ENCODE peak calls at places on chromosomes 6 and 20, in five cellular contexts. One of them, this sample, is unnamed.

GRCh38 chr6:111361648-111362047 is 121.4 kb downstream of the REV3L start:
- DNase-seq in brain microvascular endothelial cell: peak; percentile 54
- DNase-seq in pancreas: no peak
- DNase-seq in IMR-90: peak; percentile 43
- DNase-seq in dorsolateral prefrontal cortex: peak; percentile 33
- DNase-seq in this sample: no peak

GRCh38 chr6:142058216-142058925 is 74.4 kb upstream of the GJE1 start:
- DNase-seq in dorsolateral prefrontal cortex: no peak
- DNase-seq in pancreas: no peak
- DNase-seq in IMR-90: no peak
- DNase-seq in brain microvascular endothelial cell: no peak
- DNase-seq in this sample: no peak

GRCh38 chr20:3229158-3229557 is 9.8 kb downstream of the SLC4A11 start:
- DNase-seq in brain microvascular endothelial cell: no peak
- DNase-seq in pancreas: no peak
- DNase-seq in IMR-90: no peak
- DNase-seq in dorsolateral prefrontal cortex: no peak
- DNase-seq in this sample: no peak

GRCh38 chr20:31595654-31596411 is 9.3 kb upstream of the ID1 start:
- DNase-seq in IMR-90: peak; percentile 86
- DNase-seq in pancreas: no peak
- DNase-seq in dorsolateral prefrontal cortex: no peak
- DNase-seq in brain microvascular endothelial cell: no peak
- DNase-seq in this sample: no peak

GRCh38 chr6:158835616-158836221 is 16.6 kb upstream of the EZR start:
- DNase-seq in pancreas: peak; percentile 78
- DNase-seq in brain microvascular endothelial cell: no peak
- DNase-seq in IMR-90: peak; percentile 30
- DNase-seq in dorsolateral prefrontal cortex: no peak
- DNase-seq in this sample: no peak

GRCh38 chr20:10713161-10713560 is 39.4 kb upstream of the JAG1 start:
- DNase-seq in dorsolateral prefrontal cortex: no peak
- DNase-seq in pancreas: no peak
- DNase-seq in brain microvascular endothelial cell: no peak
- DNase-seq in IMR-90: no peak
- DNase-seq in this sample: no peak

GRCh38 chr6:147820520-147820919 is 312.0 kb downstream of the SAMD5 start:
- DNase-seq in pancreas: no peak
- DNase-seq in IMR-90: no peak
- DNase-seq in brain microvascular endothelial cell: no peak
- DNase-seq in dorsolateral prefrontal cortex: no peak
- DNase-seq in this sample: no peak

GRCh38 chr6:120384671-120385070 is 949.6 kb downstream of the TBC1D32 start:
- DNase-seq in brain microvascular endothelial cell: no peak
- DNase-seq in IMR-90: no peak
- DNase-seq in pancreas: no peak
- DNase-seq in dorsolateral prefrontal cortex: no peak
- DNase-seq in this sample: no peak

GRCh38 chr6:134551245-134551960 is 233.5 kb upstream of the SGK1 start:
- DNase-seq in brain microvascular endothelial cell: peak; percentile 86
- DNase-seq in pancreas: no peak
- DNase-seq in dorsolateral prefrontal cortex: no peak
- DNase-seq in IMR-90: peak; percentile 90
- DNase-seq in this sample: peak; percentile 61

GRCh38 chr6:116405147-116405546 is 34.4 kb downstream of the DSE start:
- DNase-seq in brain microvascular endothelial cell: no peak
- DNase-seq in dorsolateral prefrontal cortex: no peak
- DNase-seq in pancreas: no peak
- DNase-seq in IMR-90: peak; percentile 84
- DNase-seq in this sample: no peak

GRCh38 chr20:25317351-25318075 is 69.6 kb downstream of the PYGB start:
- DNase-seq in pancreas: peak; percentile 14
- DNase-seq in dorsolateral prefrontal cortex: no peak
- DNase-seq in brain microvascular endothelial cell: no peak
- DNase-seq in IMR-90: no peak
- DNase-seq in this sample: no peak

GRCh38 chr6:159594750-159595117 is 98.3 kb downstream of the SOD2 start:
- DNase-seq in pancreas: no peak
- DNase-seq in brain microvascular endothelial cell: no peak
- DNase-seq in dorsolateral prefrontal cortex: no peak
- DNase-seq in IMR-90: peak; percentile 82
- DNase-seq in this sample: no peak

GRCh38 chr6:87756858-87757257 is 54.8 kb upstream of the AKIRIN2 start:
- DNase-seq in brain microvascular endothelial cell: peak; percentile 68
- DNase-seq in pancreas: no peak
- DNase-seq in IMR-90: peak; percentile 83
- DNase-seq in dorsolateral prefrontal cortex: no peak
- DNase-seq in this sample: peak; percentile 38

GRCh38 chr20:58130156-58130555 is 98.3 kb downstream of the ANKRD60 start:
- DNase-seq in dorsolateral prefrontal cortex: no peak
- DNase-seq in brain microvascular endothelial cell: no peak
- DNase-seq in IMR-90: no peak
- DNase-seq in pancreas: no peak
- DNase-seq in this sample: no peak

GRCh38 chr20:32702706-32703425 is 29.1 kb upstream of the C20orf203 start:
- DNase-seq in pancreas: no peak
- DNase-seq in dorsolateral prefrontal cortex: peak; percentile 15
- DNase-seq in brain microvascular endothelial cell: no peak
- DNase-seq in IMR-90: no peak
- DNase-seq in this sample: no peak

GRCh38 chr6:109526905-109527628 is 44.0 kb upstream of the ZBTB24 start:
- DNase-seq in dorsolateral prefrontal cortex: peak; percentile 18
- DNase-seq in pancreas: peak; percentile 24
- DNase-seq in IMR-90: peak; percentile 69
- DNase-seq in brain microvascular endothelial cell: peak; percentile 74
- DNase-seq in this sample: peak; percentile 14

GRCh38 chr6:22596011-22596410 is 26.6 kb downstream of the HDGFL1 start:
- DNase-seq in dorsolateral prefrontal cortex: no peak
- DNase-seq in IMR-90: peak; percentile 61
- DNase-seq in pancreas: no peak
- DNase-seq in brain microvascular endothelial cell: peak; percentile 16
- DNase-seq in this sample: no peak

GRCh38 chr6:89388846-89389245 is 23.2 kb downstream of the RRAGD start:
- DNase-seq in IMR-90: no peak
- DNase-seq in dorsolateral prefrontal cortex: peak; percentile 64
- DNase-seq in brain microvascular endothelial cell: no peak
- DNase-seq in pancreas: no peak
- DNase-seq in this sample: no peak

GRCh38 chr20:52747736-52748135 is 224.4 kb upstream of the TSHZ2 start:
- DNase-seq in dorsolateral prefrontal cortex: no peak
- DNase-seq in IMR-90: no peak
- DNase-seq in pancreas: peak; percentile 14
- DNase-seq in brain microvascular endothelial cell: no peak
- DNase-seq in this sample: no peak

GRCh38 chr6:85594197-85594930 is 706 bp upstream of the SNX14 start:
- DNase-seq in dorsolateral prefrontal cortex: no peak
- DNase-seq in pancreas: no peak
- DNase-seq in brain microvascular endothelial cell: no peak
- DNase-seq in IMR-90: peak; percentile 30
- DNase-seq in this sample: no peak

GRCh38 chr6:112237644-112238043 is 16.7 kb downstream of the LAMA4 start:
- DNase-seq in pancreas: no peak
- DNase-seq in IMR-90: peak; percentile 92
- DNase-seq in brain microvascular endothelial cell: peak; percentile 63
- DNase-seq in dorsolateral prefrontal cortex: no peak
- DNase-seq in this sample: no peak

GRCh38 chr6:163415620-163416379 is 1.3 kb downstream of the QKI start:
- DNase-seq in IMR-90: peak; percentile 52
- DNase-seq in pancreas: peak; percentile 53
- DNase-seq in dorsolateral prefrontal cortex: no peak
- DNase-seq in brain microvascular endothelial cell: peak; percentile 45
- DNase-seq in this sample: no peak

GRCh38 chr20:60057866-60058807 is 99.9 kb downstream of the CDH26 start:
- DNase-seq in IMR-90: peak; percentile 79
- DNase-seq in dorsolateral prefrontal cortex: no peak
- DNase-seq in pancreas: peak; percentile 34
- DNase-seq in brain microvascular endothelial cell: peak; percentile 67
- DNase-seq in this sample: no peak

GRCh38 chr20:63177785-63178444 is 38.0 kb downstream of the YTHDF1 start:
- DNase-seq in pancreas: no peak
- DNase-seq in IMR-90: no peak
- DNase-seq in brain microvascular endothelial cell: no peak
- DNase-seq in dorsolateral prefrontal cortex: peak; percentile 35
- DNase-seq in this sample: no peak

GRCh38 chr20:63178445-63178818 is 37.5 kb downstream of the YTHDF1 start:
- DNase-seq in dorsolateral prefrontal cortex: peak; percentile 21
- DNase-seq in IMR-90: no peak
- DNase-seq in brain microvascular endothelial cell: no peak
- DNase-seq in pancreas: no peak
- DNase-seq in this sample: no peak

GRCh38 chr20:63179876-63180275 is 36.1 kb downstream of the YTHDF1 start:
- DNase-seq in IMR-90: no peak
- DNase-seq in dorsolateral prefrontal cortex: no peak
- DNase-seq in brain microvascular endothelial cell: no peak
- DNase-seq in pancreas: no peak
- DNase-seq in this sample: no peak

GRCh38 chr20:63180541-63181185 is 35.3 kb downstream of the YTHDF1 start:
- DNase-seq in dorsolateral prefrontal cortex: peak; percentile 23
- DNase-seq in brain microvascular endothelial cell: no peak
- DNase-seq in IMR-90: no peak
- DNase-seq in pancreas: no peak
- DNase-seq in this sample: no peak

DNA sequence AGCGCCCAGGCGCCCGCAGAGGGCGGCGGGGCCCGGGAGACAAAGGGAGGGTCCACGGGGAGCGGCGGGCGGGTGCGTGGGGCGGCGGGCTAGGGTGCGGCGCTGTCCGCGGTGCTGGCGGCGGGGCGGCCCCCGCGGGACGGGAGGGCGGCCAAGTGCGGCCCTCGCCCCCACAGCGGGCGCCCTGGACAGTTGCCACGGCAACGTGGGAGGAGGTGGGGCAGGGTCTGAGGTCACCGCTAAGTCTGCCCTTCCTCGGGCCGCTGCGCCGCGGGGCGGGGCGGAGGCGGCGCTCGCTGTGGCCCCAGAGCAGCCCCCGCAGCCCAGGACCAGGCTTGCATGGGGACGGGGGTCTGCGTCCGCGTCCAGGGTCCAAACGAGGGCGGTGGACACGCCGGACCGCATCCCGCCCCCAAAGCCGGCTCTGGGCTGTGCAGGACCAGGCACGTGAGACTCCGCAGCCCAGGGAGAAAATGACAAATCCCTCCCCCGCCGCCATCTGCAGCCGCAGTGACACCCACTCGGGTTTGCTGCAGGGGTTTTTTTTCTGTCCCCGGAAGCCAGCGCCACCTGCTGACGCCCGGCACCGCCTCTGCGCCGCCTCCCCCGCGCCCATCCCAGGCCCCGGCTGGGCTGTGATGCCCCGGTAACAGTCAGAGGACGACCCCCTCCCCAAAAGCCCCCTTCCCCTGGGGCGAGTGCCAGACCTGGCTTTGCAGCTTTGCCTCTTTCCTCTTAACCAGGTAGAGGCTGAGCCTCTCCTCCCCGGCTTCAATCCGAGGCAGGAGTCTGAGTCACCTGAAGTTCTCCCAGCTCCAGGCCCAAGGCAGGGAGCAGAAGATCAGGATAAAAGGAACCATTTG is 36.8 kb downstream of the YTHDF1 start:
- DNase-seq in IMR-90: peak; percentile 4
- DNase-seq in dorsolateral prefrontal cortex: peak; percentile 84
- DNase-seq in pancreas: no peak
- DNase-seq in brain microvascular endothelial cell: no peak
- DNase-seq in this sample: no peak
- H3K4me3 ChIP-seq in IMR-90: no peak overlapping the region
- H3K4me3 ChIP-seq in dorsolateral prefrontal cortex: peak overlapping the region; percentile 65
- H3K4me3 ChIP-seq in pancreas: no peak overlapping the region
- H3K4me3 ChIP-seq in brain microvascular endothelial cell: no peak overlapping the region
- H3K4me3 ChIP-seq in this sample: no peak overlapping the region

GRCh38 chr6:24274441-24275083 is 83.3 kb downstream of the DCDC2 start:
- DNase-seq in IMR-90: peak; percentile 23
- DNase-seq in brain microvascular endothelial cell: peak; percentile 7
- DNase-seq in dorsolateral prefrontal cortex: no peak
- DNase-seq in pancreas: no peak
- DNase-seq in this sample: no peak
- TF ChIP-seq CTCF in IMR-90: peak; percentile 52
- TF ChIP-seq CTCF in brain microvascular endothelial cell: peak; percentile 45
- TF ChIP-seq CTCF in dorsolateral prefrontal cortex: peak; percentile 57
- TF ChIP-seq CTCF in pancreas: peak; percentile 42
- TF ChIP-seq CTCF in this sample: peak; percentile 26

GRCh38 chr6:125795301-125795700 is 4.5 kb downstream of the NCOA7 start:
- DNase-seq in brain microvascular endothelial cell: no peak
- DNase-seq in IMR-90: no peak
- DNase-seq in pancreas: no peak
- DNase-seq in dorsolateral prefrontal cortex: no peak
- DNase-seq in this sample: no peak

GRCh38 chr6:125797120-125797933 is 6.6 kb downstream of the NCOA7 start:
- DNase-seq in IMR-90: no peak
- DNase-seq in brain microvascular endothelial cell: no peak
- DNase-seq in pancreas: no peak
- DNase-seq in dorsolateral prefrontal cortex: no peak
- DNase-seq in this sample: no peak

GRCh38 chr6:125794342-125795137 is 3.8 kb downstream of the NCOA7 start:
- DNase-seq in dorsolateral prefrontal cortex: no peak
- DNase-seq in IMR-90: peak; percentile 55
- DNase-seq in brain microvascular endothelial cell: no peak
- DNase-seq in pancreas: no peak
- DNase-seq in this sample: no peak

GRCh38 chr6:125798734-125799510 is 8.2 kb downstream of the NCOA7 start:
- DNase-seq in brain microvascular endothelial cell: no peak
- DNase-seq in IMR-90: no peak
- DNase-seq in dorsolateral prefrontal cortex: no peak
- DNase-seq in pancreas: no peak
- DNase-seq in this sample: no peak

DNA sequence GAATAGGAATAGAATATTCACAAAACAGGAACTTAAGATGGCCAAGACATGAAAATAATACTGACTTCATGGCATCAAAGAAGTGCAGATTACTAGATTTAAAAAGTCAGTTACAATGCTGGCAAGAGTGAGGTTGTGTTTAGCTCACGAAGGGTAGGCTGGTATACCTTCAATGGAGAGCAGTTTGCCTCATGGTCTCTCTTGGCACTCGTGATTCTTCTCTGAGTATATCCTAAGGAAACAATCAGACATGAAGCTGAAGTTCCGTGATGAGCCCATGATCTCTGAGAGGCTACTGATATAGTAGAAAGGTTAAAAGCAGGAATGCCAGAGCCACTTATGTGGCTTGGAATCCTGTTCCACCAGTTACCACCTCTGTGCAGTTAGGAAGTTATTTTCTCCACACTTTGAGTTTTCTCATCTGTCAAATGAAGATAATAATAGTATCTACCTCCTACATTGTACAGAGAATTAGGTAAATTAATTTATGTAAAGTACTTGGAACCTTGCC is 7.2 kb downstream of the NCOA7 start:
- DNase-seq in dorsolateral prefrontal cortex: no peak
- DNase-seq in IMR-90: no peak
- DNase-seq in pancreas: no peak
- DNase-seq in brain microvascular endothelial cell: no peak
- DNase-seq in this sample: no peak
- H3K4me3 ChIP-seq in dorsolateral prefrontal cortex: no peak overlapping the region
- H3K4me3 ChIP-seq in IMR-90: no peak overlapping the region
- H3K4me3 ChIP-seq in pancreas: no peak overlapping the region
- H3K4me3 ChIP-seq in brain microvascular endothelial cell: no peak overlapping the region
- H3K4me3 ChIP-seq in this sample: no peak overlapping the region

DNA sequence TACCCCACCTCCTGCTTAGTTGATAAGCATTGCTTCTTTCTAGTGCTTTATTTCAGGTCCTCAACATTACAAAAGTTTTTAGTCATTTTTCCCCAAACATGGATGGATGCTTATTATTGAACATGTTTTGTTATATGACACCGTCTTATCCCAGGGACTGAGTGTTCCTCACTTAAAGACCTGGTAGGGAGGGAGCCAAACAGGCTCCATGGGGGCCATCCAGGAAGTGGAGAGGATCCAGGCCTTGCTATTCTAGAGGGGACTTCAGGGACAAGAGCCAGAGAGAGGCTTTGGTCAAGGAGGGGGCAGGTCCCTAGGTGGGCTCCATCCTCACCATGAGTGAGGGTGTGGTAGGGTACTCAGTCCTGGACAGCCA is 7.4 kb downstream of the SLC32A1 start:
- DNase-seq in pancreas: no peak
- DNase-seq in dorsolateral prefrontal cortex: no peak
- DNase-seq in IMR-90: no peak
- DNase-seq in brain microvascular endothelial cell: no peak
- DNase-seq in this sample: no peak
- TF ChIP-seq CTCF in pancreas: peak; percentile 9
- TF ChIP-seq CTCF in dorsolateral prefrontal cortex: no peak
- TF ChIP-seq CTCF in IMR-90: no peak
- TF ChIP-seq CTCF in brain microvascular endothelial cell: no peak
- TF ChIP-seq CTCF in this sample: no peak